ENCODE peak calls at places on chromosomes 3 and 15, in nine cellular contexts. H is heart right ventricle, J is tibial artery, F is fibroblast of pulmonary artery, N is dorsolateral prefrontal cortex, E is mucosa of descending colon, D is NB4, X is left lung, Y is A549. Q is an unnamed sample.
A peak's percentile ranks its signal among the peaks of the same experiment; 100 is the strongest.

GRCh38 chr3:30227571-30228301 is 378.7 kb upstream of the TGFBR2 start:
- DNase-seq in H (peak; percentile 12), J (no peak), F (peak; percentile 97), N (no peak), E (no peak), D (peak; percentile 89), X (no peak), Y (peak; percentile 93), Q (peak; percentile 94)

GRCh38 chr3:108940166-108940565 is 13.5 kb downstream of the GUCA1C start:
- DNase-seq in H (no peak), J (no peak), F (no peak), N (no peak), E (no peak), D (no peak), X (no peak), Y (no peak), Q (no peak)

GRCh38 chr3:46558184-46559029 is 7.7 kb downstream of the LRRC2 start:
- DNase-seq in H (peak; percentile 81), J (peak; percentile 68), F (peak; percentile 83), N (no peak), E (peak; percentile 88), D (peak; percentile 89), X (peak; percentile 86), Y (peak; percentile 89), Q (peak; percentile 78)

GRCh38 chr15:74420193-74420905 is 13.4 kb downstream of the SEMA7A start:
- DNase-seq in H (peak; percentile 30), J (no peak), F (no peak), N (no peak), E (no peak), D (no peak), X (peak; percentile 29), Y (peak; percentile 10), Q (no peak)

GRCh38 chr15:55786341-55786740 is 43.4 kb upstream of the PRTG start:
- DNase-seq in H (no peak), J (no peak), F (no peak), N (no peak), E (no peak), D (no peak), X (no peak), Y (no peak), Q (no peak)

GRCh38 chr3:175129126-175129525 is 270.0 kb downstream of the NAALADL2 start:
- DNase-seq in H (no peak), J (no peak), F (peak; percentile 7), N (no peak), E (no peak), D (no peak), X (no peak), Y (no peak), Q (peak; percentile 50)

GRCh38 chr15:81071130-81071529 is 62.9 kb upstream of the CFAP161 start:
- DNase-seq in H (no peak), J (no peak), F (peak; percentile 65), N (no peak), E (no peak), D (no peak), X (no peak), Y (no peak), Q (peak; percentile 47)

GRCh38 chr3:177680442-177680821 is 483.1 kb upstream of the TBL1XR1 start:
- DNase-seq in H (no peak), J (no peak), F (no peak), N (no peak), E (no peak), D (no peak), X (no peak), Y (no peak), Q (peak; percentile 54)

GRCh38 chr3:131541288-131541687 is 38.5 kb upstream of the MRPL3 start:
- DNase-seq in H (no peak), J (no peak), F (no peak), N (no peak), E (no peak), D (no peak), X (no peak), Y (no peak), Q (no peak)

GRCh38 chr15:60062826-60063225 is 58.7 kb downstream of the FOXB1 start:
- DNase-seq in H (no peak), J (no peak), F (peak; percentile 46), N (no peak), E (no peak), D (no peak), X (no peak), Y (no peak), Q (peak; percentile 41)

GRCh38 chr3:55202320-55202719 is 274.5 kb upstream of the LRTM1 start:
- DNase-seq in H (no peak), J (no peak), F (peak; percentile 65), N (no peak), E (no peak), D (no peak), X (no peak), Y (no peak), Q (peak; percentile 91)

GRCh38 chr3:37700849-37701248 is 160.8 kb upstream of the CTDSPL start:
- DNase-seq in H (no peak), J (no peak), F (peak; percentile 3), N (no peak), E (no peak), D (no peak), X (no peak), Y (no peak), Q (no peak)

GRCh38 chr3:157098121-157098822 is 61.7 kb downstream of the CCNL1 start:
- DNase-seq in H (no peak), J (no peak), F (no peak), N (no peak), E (no peak), D (no peak), X (no peak), Y (no peak), Q (peak; percentile 63)

GRCh38 chr15:84840741-84841429 is 23.7 kb downstream of the ALPK3 start:
- DNase-seq in H (peak; percentile 85), J (peak; percentile 79), F (peak; percentile 76), N (no peak), E (peak; percentile 64), D (peak; percentile 21), X (peak; percentile 76), Y (peak; percentile 73), Q (peak; percentile 32)

GRCh38 chr15:67105065-67105951 is 39.9 kb downstream of the SMAD3 start:
- DNase-seq in H (no peak), J (peak; percentile 64), F (peak; percentile 98), N (no peak), E (no peak), D (no peak), X (no peak), Y (peak; percentile 97), Q (peak; percentile 98)

GRCh38 chr15:79329186-79329611 is 18.3 kb downstream of the TMED3 start:
- DNase-seq in H (no peak), J (no peak), F (peak; percentile 91), N (no peak), E (no peak), D (peak; percentile 65), X (no peak), Y (peak; percentile 57), Q (peak; percentile 84)

GRCh38 chr3:23928525-23928924 is 11.6 kb downstream of the RPL15 start:
- DNase-seq in H (no peak), J (no peak), F (no peak), N (no peak), E (no peak), D (no peak), X (no peak), Y (peak; percentile 32), Q (no peak)

GRCh38 chr3:50382271-50382670 is 22.9 kb upstream of the TMEM115 start:
- DNase-seq in H (no peak), J (no peak), F (no peak), N (no peak), E (no peak), D (no peak), X (no peak), Y (no peak), Q (no peak)
- H3K4me3 ChIP-seq in H (no peak overlapping the region), J (no peak overlapping the region), F (no peak overlapping the region), N (no peak overlapping the region), E (no peak overlapping the region), D (no peak overlapping the region), X (no peak overlapping the region), Y (no peak overlapping the region), Q (no peak overlapping the region)

GRCh38 chr3:60323180-60323579 is 928.1 kb downstream of the FHIT start:
- DNase-seq in H (no peak), J (no peak), F (no peak), N (no peak), E (no peak), D (no peak), X (no peak), Y (no peak), Q (no peak)
- TF ChIP-seq CTCF in H (no peak), J (no peak), F (no peak), N (no peak), E (no peak), D (no peak), X (no peak), Y (no peak), Q (no peak)

GRCh38 chr3:193813506-193813850 is 220.5 kb downstream of the OPA1 start:
- DNase-seq in H (no peak), J (no peak), F (no peak), N (no peak), E (no peak), D (no peak), X (no peak), Y (no peak), Q (no peak)
- H3K4me3 ChIP-seq in H (no peak overlapping the region), J (no peak overlapping the region), F (no peak overlapping the region), N (no peak overlapping the region), E (no peak overlapping the region), D (no peak overlapping the region), X (no peak overlapping the region), Y (no peak overlapping the region), Q (no peak overlapping the region)

GRCh38 chr15:91952216-91952615 is 98.7 kb downstream of the SLCO3A1 start:
- DNase-seq in H (no peak), J (no peak), F (no peak), N (no peak), E (no peak), D (no peak), X (no peak), Y (no peak), Q (no peak)

GRCh38 chr15:91953432-91953831 is 99.9 kb downstream of the SLCO3A1 start:
- DNase-seq in H (no peak), J (no peak), F (no peak), N (no peak), E (peak; percentile 61), D (no peak), X (no peak), Y (no peak), Q (no peak)

GRCh38 chr15:91956026-91956723 is 102.7 kb downstream of the SLCO3A1 start:
- DNase-seq in H (peak; percentile 62), J (peak; percentile 31), F (peak; percentile 65), N (no peak), E (no peak), D (no peak), X (no peak), Y (no peak), Q (no peak)

GRCh38 chr15:91950631-91951384 is 97.3 kb downstream of the SLCO3A1 start:
- DNase-seq in H (no peak), J (no peak), F (peak; percentile 72), N (no peak), E (no peak), D (peak; percentile 39), X (no peak), Y (no peak), Q (no peak)

DNA sequence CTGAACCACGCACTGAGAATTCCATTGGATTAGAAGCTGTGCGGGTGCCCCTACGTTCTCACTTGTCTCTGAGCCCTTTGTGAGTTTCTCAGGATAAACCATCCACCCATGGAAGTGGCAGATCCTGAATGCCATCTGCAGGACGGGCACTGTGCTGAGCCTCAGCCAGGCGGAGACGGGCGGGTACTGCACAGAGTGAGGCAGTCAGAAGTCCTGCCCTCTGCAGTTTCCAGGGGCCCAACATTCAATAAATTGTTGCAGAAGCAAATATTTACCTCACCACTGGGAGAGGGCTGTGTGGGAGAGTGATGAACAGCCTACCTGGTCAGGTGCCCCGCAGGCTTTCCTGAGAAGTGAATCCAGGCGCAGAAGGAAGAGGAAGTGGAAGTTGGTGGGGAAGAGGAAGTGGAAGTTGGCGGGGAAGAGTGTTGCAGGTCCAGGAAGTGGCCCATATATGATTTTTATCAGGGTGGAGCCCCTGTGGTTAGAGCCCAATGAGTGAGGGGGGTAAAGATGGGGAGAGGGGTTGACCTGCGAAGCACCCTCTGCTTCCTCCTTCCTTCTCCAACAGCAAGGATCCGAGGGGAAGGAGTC is 100.8 kb downstream of the SLCO3A1 start:
- DNase-seq in H (no peak), J (no peak), F (no peak), N (no peak), E (peak; percentile 77), D (no peak), X (no peak), Y (no peak), Q (no peak)
- TF ChIP-seq CTCF in H (no peak), J (no peak), F (no peak), N (no peak), E (no peak), D (no peak), X (no peak), Y (no peak), Q (no peak)

Q was measured in astrocyte of the spinal cord.